ENCODE peak calls at places on chromosomes 5 and 9, in seven cellular contexts. One of them, this sample, is unnamed.

GRCh38 chr5:98775962-98776687 is 2.7 kb downstream of the RGMB start:
- DNase-seq in naive thymus-derived CD4-positive, alpha-beta T cell: no peak
- DNase-seq in brain microvascular endothelial cell: peak; percentile 85
- DNase-seq in activated CD4-positive, alpha-beta T cell treated with anti-CD3 and anti-CD28 coated beads, Interleukin-2, amount 10 ng/mL, durations not matched to agents 7 days and 5 days: no peak
- DNase-seq in left ventricle myocardium superior: no peak
- DNase-seq in Calu3: no peak
- DNase-seq in effector memory CD4-positive, alpha-beta T cell: no peak
- DNase-seq in this sample: no peak

GRCh38 chr5:10832987-10833386 is 72.0 kb upstream of the DAP start:
- DNase-seq in naive thymus-derived CD4-positive, alpha-beta T cell: no peak
- DNase-seq in brain microvascular endothelial cell: no peak
- DNase-seq in activated CD4-positive, alpha-beta T cell treated with anti-CD3 and anti-CD28 coated beads, Interleukin-2, amount 10 ng/mL, durations not matched to agents 7 days and 5 days: no peak
- DNase-seq in left ventricle myocardium superior: no peak
- DNase-seq in Calu3: no peak
- DNase-seq in effector memory CD4-positive, alpha-beta T cell: no peak
- DNase-seq in this sample: no peak

GRCh38 chr9:17622166-17622565 is 43.3 kb downstream of the SH3GL2 start:
- DNase-seq in naive thymus-derived CD4-positive, alpha-beta T cell: no peak
- DNase-seq in brain microvascular endothelial cell: no peak
- DNase-seq in activated CD4-positive, alpha-beta T cell treated with anti-CD3 and anti-CD28 coated beads, Interleukin-2, amount 10 ng/mL, durations not matched to agents 7 days and 5 days: no peak
- DNase-seq in left ventricle myocardium superior: no peak
- DNase-seq in Calu3: no peak
- DNase-seq in effector memory CD4-positive, alpha-beta T cell: no peak
- DNase-seq in this sample: no peak

GRCh38 chr9:87107072-87107471 is 159.8 kb upstream of the GAS1 start:
- DNase-seq in naive thymus-derived CD4-positive, alpha-beta T cell: no peak
- DNase-seq in brain microvascular endothelial cell: no peak
- DNase-seq in activated CD4-positive, alpha-beta T cell treated with anti-CD3 and anti-CD28 coated beads, Interleukin-2, amount 10 ng/mL, durations not matched to agents 7 days and 5 days: no peak
- DNase-seq in left ventricle myocardium superior: no peak
- DNase-seq in Calu3: no peak
- DNase-seq in effector memory CD4-positive, alpha-beta T cell: no peak
- DNase-seq in this sample: no peak

GRCh38 chr9:124045076-124045829 is 33.7 kb downstream of the LHX2 start:
- DNase-seq in naive thymus-derived CD4-positive, alpha-beta T cell: no peak
- DNase-seq in brain microvascular endothelial cell: peak; percentile 53
- DNase-seq in activated CD4-positive, alpha-beta T cell treated with anti-CD3 and anti-CD28 coated beads, Interleukin-2, amount 10 ng/mL, durations not matched to agents 7 days and 5 days: no peak
- DNase-seq in left ventricle myocardium superior: peak; percentile 81
- DNase-seq in Calu3: no peak
- DNase-seq in effector memory CD4-positive, alpha-beta T cell: no peak
- DNase-seq in this sample: no peak

GRCh38 chr9:137211532-137211931 is 6.0 kb downstream of the NDOR1 start:
- DNase-seq in naive thymus-derived CD4-positive, alpha-beta T cell: no peak
- DNase-seq in brain microvascular endothelial cell: no peak
- DNase-seq in activated CD4-positive, alpha-beta T cell treated with anti-CD3 and anti-CD28 coated beads, Interleukin-2, amount 10 ng/mL, durations not matched to agents 7 days and 5 days: no peak
- DNase-seq in left ventricle myocardium superior: no peak
- DNase-seq in Calu3: no peak
- DNase-seq in effector memory CD4-positive, alpha-beta T cell: no peak
- DNase-seq in this sample: no peak

GRCh38 chr5:171495122-171495700 is 75.8 kb downstream of the FGF18 start:
- DNase-seq in naive thymus-derived CD4-positive, alpha-beta T cell: no peak
- DNase-seq in brain microvascular endothelial cell: no peak
- DNase-seq in activated CD4-positive, alpha-beta T cell treated with anti-CD3 and anti-CD28 coated beads, Interleukin-2, amount 10 ng/mL, durations not matched to agents 7 days and 5 days: no peak
- DNase-seq in left ventricle myocardium superior: no peak
- DNase-seq in Calu3: no peak
- DNase-seq in effector memory CD4-positive, alpha-beta T cell: no peak
- DNase-seq in this sample: no peak

GRCh38 chr9:21906878-21907277 is 87.3 kb downstream of the CDKN2A start:
- DNase-seq in naive thymus-derived CD4-positive, alpha-beta T cell: no peak
- DNase-seq in brain microvascular endothelial cell: peak; percentile 59
- DNase-seq in activated CD4-positive, alpha-beta T cell treated with anti-CD3 and anti-CD28 coated beads, Interleukin-2, amount 10 ng/mL, durations not matched to agents 7 days and 5 days: no peak
- DNase-seq in left ventricle myocardium superior: no peak
- DNase-seq in Calu3: no peak
- DNase-seq in effector memory CD4-positive, alpha-beta T cell: no peak
- DNase-seq in this sample: no peak

GRCh38 chr5:19369561-19369960 is 618.4 kb downstream of the CDH18 start:
- DNase-seq in naive thymus-derived CD4-positive, alpha-beta T cell: no peak
- DNase-seq in brain microvascular endothelial cell: no peak
- DNase-seq in activated CD4-positive, alpha-beta T cell treated with anti-CD3 and anti-CD28 coated beads, Interleukin-2, amount 10 ng/mL, durations not matched to agents 7 days and 5 days: no peak
- DNase-seq in left ventricle myocardium superior: no peak
- DNase-seq in Calu3: no peak
- DNase-seq in effector memory CD4-positive, alpha-beta T cell: no peak
- DNase-seq in this sample: no peak

GRCh38 chr5:16856531-16856930 is 79.6 kb downstream of the MYO10 start:
- DNase-seq in naive thymus-derived CD4-positive, alpha-beta T cell: no peak
- DNase-seq in brain microvascular endothelial cell: no peak
- DNase-seq in activated CD4-positive, alpha-beta T cell treated with anti-CD3 and anti-CD28 coated beads, Interleukin-2, amount 10 ng/mL, durations not matched to agents 7 days and 5 days: no peak
- DNase-seq in left ventricle myocardium superior: no peak
- DNase-seq in Calu3: no peak
- DNase-seq in effector memory CD4-positive, alpha-beta T cell: no peak
- DNase-seq in this sample: no peak

GRCh38 chr5:133934311-133934710 is 34.1 kb downstream of the C5orf15 start:
- DNase-seq in naive thymus-derived CD4-positive, alpha-beta T cell: no peak
- DNase-seq in brain microvascular endothelial cell: no peak
- DNase-seq in activated CD4-positive, alpha-beta T cell treated with anti-CD3 and anti-CD28 coated beads, Interleukin-2, amount 10 ng/mL, durations not matched to agents 7 days and 5 days: no peak
- DNase-seq in left ventricle myocardium superior: no peak
- DNase-seq in Calu3: no peak
- DNase-seq in effector memory CD4-positive, alpha-beta T cell: no peak
- DNase-seq in this sample: no peak

GRCh38 chr5:119257613-119258012 is 98.2 kb upstream of the TNFAIP8 start:
- DNase-seq in naive thymus-derived CD4-positive, alpha-beta T cell: no peak
- DNase-seq in brain microvascular endothelial cell: no peak
- DNase-seq in activated CD4-positive, alpha-beta T cell treated with anti-CD3 and anti-CD28 coated beads, Interleukin-2, amount 10 ng/mL, durations not matched to agents 7 days and 5 days: no peak
- DNase-seq in left ventricle myocardium superior: no peak
- DNase-seq in Calu3: no peak
- DNase-seq in effector memory CD4-positive, alpha-beta T cell: no peak
- DNase-seq in this sample: no peak

GRCh38 chr5:32109236-32109635 is 64.9 kb downstream of the GOLPH3 start:
- DNase-seq in naive thymus-derived CD4-positive, alpha-beta T cell: no peak
- DNase-seq in brain microvascular endothelial cell: peak; percentile 52
- DNase-seq in activated CD4-positive, alpha-beta T cell treated with anti-CD3 and anti-CD28 coated beads, Interleukin-2, amount 10 ng/mL, durations not matched to agents 7 days and 5 days: no peak
- DNase-seq in left ventricle myocardium superior: no peak
- DNase-seq in Calu3: no peak
- DNase-seq in effector memory CD4-positive, alpha-beta T cell: no peak
- DNase-seq in this sample: no peak

GRCh38 chr9:87713278-87713989 is 12.5 kb upstream of the CTSL start:
- DNase-seq in naive thymus-derived CD4-positive, alpha-beta T cell: no peak
- DNase-seq in brain microvascular endothelial cell: peak; percentile 99
- DNase-seq in activated CD4-positive, alpha-beta T cell treated with anti-CD3 and anti-CD28 coated beads, Interleukin-2, amount 10 ng/mL, durations not matched to agents 7 days and 5 days: peak; percentile 19
- DNase-seq in left ventricle myocardium superior: peak; percentile 85
- DNase-seq in Calu3: peak; percentile 27
- DNase-seq in effector memory CD4-positive, alpha-beta T cell: no peak
- DNase-seq in this sample: peak; percentile 68

GRCh38 chr5:88881566-88881965 is 1.4 kb downstream of the MEF2C start:
- DNase-seq in naive thymus-derived CD4-positive, alpha-beta T cell: no peak
- DNase-seq in brain microvascular endothelial cell: no peak
- DNase-seq in activated CD4-positive, alpha-beta T cell treated with anti-CD3 and anti-CD28 coated beads, Interleukin-2, amount 10 ng/mL, durations not matched to agents 7 days and 5 days: no peak
- DNase-seq in left ventricle myocardium superior: no peak
- DNase-seq in Calu3: no peak
- DNase-seq in effector memory CD4-positive, alpha-beta T cell: no peak
- DNase-seq in this sample: no peak

GRCh38 chr5:14197056-14197455 is 53.9 kb downstream of the TRIO start:
- DNase-seq in naive thymus-derived CD4-positive, alpha-beta T cell: no peak
- DNase-seq in brain microvascular endothelial cell: no peak
- DNase-seq in activated CD4-positive, alpha-beta T cell treated with anti-CD3 and anti-CD28 coated beads, Interleukin-2, amount 10 ng/mL, durations not matched to agents 7 days and 5 days: no peak
- DNase-seq in left ventricle myocardium superior: no peak
- DNase-seq in Calu3: no peak
- DNase-seq in effector memory CD4-positive, alpha-beta T cell: no peak
- DNase-seq in this sample: no peak

GRCh38 chr9:97704327-97704677 is 7.2 kb upstream of the XPA start:
- DNase-seq in naive thymus-derived CD4-positive, alpha-beta T cell: no peak
- DNase-seq in brain microvascular endothelial cell: no peak
- DNase-seq in activated CD4-positive, alpha-beta T cell treated with anti-CD3 and anti-CD28 coated beads, Interleukin-2, amount 10 ng/mL, durations not matched to agents 7 days and 5 days: no peak
- DNase-seq in left ventricle myocardium superior: no peak
- DNase-seq in Calu3: no peak
- DNase-seq in effector memory CD4-positive, alpha-beta T cell: no peak
- DNase-seq in this sample: no peak

GRCh38 chr9:22469928-22470544 is 23.4 kb downstream of the DMRTA1 start:
- DNase-seq in naive thymus-derived CD4-positive, alpha-beta T cell: no peak
- DNase-seq in brain microvascular endothelial cell: peak; percentile 36
- DNase-seq in activated CD4-positive, alpha-beta T cell treated with anti-CD3 and anti-CD28 coated beads, Interleukin-2, amount 10 ng/mL, durations not matched to agents 7 days and 5 days: peak; percentile 13
- DNase-seq in left ventricle myocardium superior: no peak
- DNase-seq in Calu3: peak; percentile 44
- DNase-seq in effector memory CD4-positive, alpha-beta T cell: no peak
- DNase-seq in this sample: no peak

GRCh38 chr5:150278916-150279315 is 10.7 kb downstream of the CAMK2A start:
- DNase-seq in naive thymus-derived CD4-positive, alpha-beta T cell: no peak
- DNase-seq in brain microvascular endothelial cell: peak; percentile 79
- DNase-seq in activated CD4-positive, alpha-beta T cell treated with anti-CD3 and anti-CD28 coated beads, Interleukin-2, amount 10 ng/mL, durations not matched to agents 7 days and 5 days: no peak
- DNase-seq in left ventricle myocardium superior: no peak
- DNase-seq in Calu3: no peak
- DNase-seq in effector memory CD4-positive, alpha-beta T cell: no peak
- DNase-seq in this sample: no peak

GRCh38 chr5:173451031-173451430 is 122.8 kb upstream of the STC2 start:
- DNase-seq in naive thymus-derived CD4-positive, alpha-beta T cell: no peak
- DNase-seq in brain microvascular endothelial cell: no peak
- DNase-seq in activated CD4-positive, alpha-beta T cell treated with anti-CD3 and anti-CD28 coated beads, Interleukin-2, amount 10 ng/mL, durations not matched to agents 7 days and 5 days: no peak
- DNase-seq in left ventricle myocardium superior: no peak
- DNase-seq in Calu3: no peak
- DNase-seq in effector memory CD4-positive, alpha-beta T cell: no peak
- DNase-seq in this sample: no peak

GRCh38 chr5:134738963-134739661 is 764 bp downstream of the CAMLG start:
- DNase-seq in naive thymus-derived CD4-positive, alpha-beta T cell: peak; percentile 34
- DNase-seq in brain microvascular endothelial cell: peak; percentile 35
- DNase-seq in activated CD4-positive, alpha-beta T cell treated with anti-CD3 and anti-CD28 coated beads, Interleukin-2, amount 10 ng/mL, durations not matched to agents 7 days and 5 days: peak; percentile 48
- DNase-seq in left ventricle myocardium superior: no peak
- DNase-seq in Calu3: peak; percentile 53
- DNase-seq in effector memory CD4-positive, alpha-beta T cell: no peak
- DNase-seq in this sample: no peak

GRCh38 chr9:90559075-90560073 is 83.2 kb downstream of the DIRAS2 start:
- DNase-seq in naive thymus-derived CD4-positive, alpha-beta T cell: no peak
- DNase-seq in brain microvascular endothelial cell: peak; percentile 25
- DNase-seq in activated CD4-positive, alpha-beta T cell treated with anti-CD3 and anti-CD28 coated beads, Interleukin-2, amount 10 ng/mL, durations not matched to agents 7 days and 5 days: no peak
- DNase-seq in left ventricle myocardium superior: no peak
- DNase-seq in Calu3: no peak
- DNase-seq in effector memory CD4-positive, alpha-beta T cell: no peak
- DNase-seq in this sample: no peak

GRCh38 chr9:91289244-91289643 is 72.5 kb downstream of the AUH start:
- DNase-seq in naive thymus-derived CD4-positive, alpha-beta T cell: no peak
- DNase-seq in brain microvascular endothelial cell: no peak
- DNase-seq in activated CD4-positive, alpha-beta T cell treated with anti-CD3 and anti-CD28 coated beads, Interleukin-2, amount 10 ng/mL, durations not matched to agents 7 days and 5 days: no peak
- DNase-seq in left ventricle myocardium superior: no peak
- DNase-seq in Calu3: no peak
- DNase-seq in effector memory CD4-positive, alpha-beta T cell: no peak
- DNase-seq in this sample: no peak

GRCh38 chr9:134343637-134344036 is 17.4 kb downstream of the RXRA start:
- DNase-seq in naive thymus-derived CD4-positive, alpha-beta T cell: no peak
- DNase-seq in brain microvascular endothelial cell: no peak
- DNase-seq in activated CD4-positive, alpha-beta T cell treated with anti-CD3 and anti-CD28 coated beads, Interleukin-2, amount 10 ng/mL, durations not matched to agents 7 days and 5 days: no peak
- DNase-seq in left ventricle myocardium superior: peak; percentile 72
- DNase-seq in Calu3: no peak
- DNase-seq in effector memory CD4-positive, alpha-beta T cell: no peak
- DNase-seq in this sample: no peak

GRCh38 chr5:143843461-143843860 is 31.5 kb downstream of the HMHB1 start:
- DNase-seq in naive thymus-derived CD4-positive, alpha-beta T cell: no peak
- DNase-seq in brain microvascular endothelial cell: no peak
- DNase-seq in activated CD4-positive, alpha-beta T cell treated with anti-CD3 and anti-CD28 coated beads, Interleukin-2, amount 10 ng/mL, durations not matched to agents 7 days and 5 days: no peak
- DNase-seq in left ventricle myocardium superior: no peak
- DNase-seq in Calu3: no peak
- DNase-seq in effector memory CD4-positive, alpha-beta T cell: no peak
- DNase-seq in this sample: no peak

GRCh38 chr9:112945620-112946208 is 55.0 kb upstream of the SLC46A2 start:
- DNase-seq in naive thymus-derived CD4-positive, alpha-beta T cell: no peak
- DNase-seq in brain microvascular endothelial cell: no peak
- DNase-seq in activated CD4-positive, alpha-beta T cell treated with anti-CD3 and anti-CD28 coated beads, Interleukin-2, amount 10 ng/mL, durations not matched to agents 7 days and 5 days: no peak
- DNase-seq in left ventricle myocardium superior: no peak
- DNase-seq in Calu3: no peak
- DNase-seq in effector memory CD4-positive, alpha-beta T cell: no peak
- DNase-seq in this sample: no peak

GRCh38 chr5:18069790-18070189 is 435.5 kb downstream of the TAF11L14 start:
- DNase-seq in naive thymus-derived CD4-positive, alpha-beta T cell: no peak
- DNase-seq in brain microvascular endothelial cell: no peak
- DNase-seq in activated CD4-positive, alpha-beta T cell treated with anti-CD3 and anti-CD28 coated beads, Interleukin-2, amount 10 ng/mL, durations not matched to agents 7 days and 5 days: no peak
- DNase-seq in left ventricle myocardium superior: no peak
- DNase-seq in Calu3: no peak
- DNase-seq in effector memory CD4-positive, alpha-beta T cell: no peak
- DNase-seq in this sample: no peak

GRCh38 chr5:167900521-167900920 is 390.9 kb upstream of the WWC1 start:
- DNase-seq in naive thymus-derived CD4-positive, alpha-beta T cell: no peak
- DNase-seq in brain microvascular endothelial cell: no peak
- DNase-seq in activated CD4-positive, alpha-beta T cell treated with anti-CD3 and anti-CD28 coated beads, Interleukin-2, amount 10 ng/mL, durations not matched to agents 7 days and 5 days: no peak
- DNase-seq in left ventricle myocardium superior: no peak
- DNase-seq in Calu3: no peak
- DNase-seq in effector memory CD4-positive, alpha-beta T cell: no peak
- DNase-seq in this sample: no peak

GRCh38 chr9:21070171-21070571 is 7.6 kb downstream of the IFNB1 start:
- DNase-seq in naive thymus-derived CD4-positive, alpha-beta T cell: no peak
- DNase-seq in brain microvascular endothelial cell: peak; percentile 94
- DNase-seq in activated CD4-positive, alpha-beta T cell treated with anti-CD3 and anti-CD28 coated beads, Interleukin-2, amount 10 ng/mL, durations not matched to agents 7 days and 5 days: no peak
- DNase-seq in left ventricle myocardium superior: peak; percentile 29
- DNase-seq in Calu3: peak; percentile 6
- DNase-seq in effector memory CD4-positive, alpha-beta T cell: no peak
- DNase-seq in this sample: peak; percentile 92

GRCh38 chr9:130294664-130295063 is 29.1 kb downstream of the HMCN2 start:
- DNase-seq in naive thymus-derived CD4-positive, alpha-beta T cell: no peak
- DNase-seq in brain microvascular endothelial cell: no peak
- DNase-seq in activated CD4-positive, alpha-beta T cell treated with anti-CD3 and anti-CD28 coated beads, Interleukin-2, amount 10 ng/mL, durations not matched to agents 7 days and 5 days: no peak
- DNase-seq in left ventricle myocardium superior: no peak
- DNase-seq in Calu3: no peak
- DNase-seq in effector memory CD4-positive, alpha-beta T cell: no peak
- DNase-seq in this sample: no peak

GRCh38 chr9:95815961-95816360 is 59.5 kb upstream of the ERCC6L2 start:
- DNase-seq in naive thymus-derived CD4-positive, alpha-beta T cell: no peak
- DNase-seq in brain microvascular endothelial cell: no peak
- DNase-seq in activated CD4-positive, alpha-beta T cell treated with anti-CD3 and anti-CD28 coated beads, Interleukin-2, amount 10 ng/mL, durations not matched to agents 7 days and 5 days: no peak
- DNase-seq in left ventricle myocardium superior: no peak
- DNase-seq in Calu3: no peak
- DNase-seq in effector memory CD4-positive, alpha-beta T cell: no peak
- DNase-seq in this sample: no peak

GRCh38 chr9:127495884-127496555 is 44.7 kb downstream of the LRSAM1 start:
- DNase-seq in naive thymus-derived CD4-positive, alpha-beta T cell: no peak
- DNase-seq in brain microvascular endothelial cell: no peak
- DNase-seq in activated CD4-positive, alpha-beta T cell treated with anti-CD3 and anti-CD28 coated beads, Interleukin-2, amount 10 ng/mL, durations not matched to agents 7 days and 5 days: no peak
- DNase-seq in left ventricle myocardium superior: no peak
- DNase-seq in Calu3: no peak
- DNase-seq in effector memory CD4-positive, alpha-beta T cell: no peak
- DNase-seq in this sample: no peak

GRCh38 chr5:58060971-58061370 is 398.9 kb downstream of the PLK2 start:
- DNase-seq in naive thymus-derived CD4-positive, alpha-beta T cell: no peak
- DNase-seq in brain microvascular endothelial cell: peak; percentile 23
- DNase-seq in activated CD4-positive, alpha-beta T cell treated with anti-CD3 and anti-CD28 coated beads, Interleukin-2, amount 10 ng/mL, durations not matched to agents 7 days and 5 days: no peak
- DNase-seq in left ventricle myocardium superior: no peak
- DNase-seq in Calu3: no peak
- DNase-seq in effector memory CD4-positive, alpha-beta T cell: no peak
- DNase-seq in this sample: no peak

GRCh38 chr5:169331292-169331852 is 30.4 kb upstream of the SLIT3 start:
- DNase-seq in naive thymus-derived CD4-positive, alpha-beta T cell: no peak
- DNase-seq in brain microvascular endothelial cell: no peak
- DNase-seq in activated CD4-positive, alpha-beta T cell treated with anti-CD3 and anti-CD28 coated beads, Interleukin-2, amount 10 ng/mL, durations not matched to agents 7 days and 5 days: no peak
- DNase-seq in left ventricle myocardium superior: no peak
- DNase-seq in Calu3: no peak
- DNase-seq in effector memory CD4-positive, alpha-beta T cell: no peak
- DNase-seq in this sample: no peak

GRCh38 chr5:31362931-31363568 is 168.8 kb downstream of the DROSHA start:
- DNase-seq in naive thymus-derived CD4-positive, alpha-beta T cell: no peak
- DNase-seq in brain microvascular endothelial cell: peak; percentile 56
- DNase-seq in activated CD4-positive, alpha-beta T cell treated with anti-CD3 and anti-CD28 coated beads, Interleukin-2, amount 10 ng/mL, durations not matched to agents 7 days and 5 days: no peak
- DNase-seq in left ventricle myocardium superior: no peak
- DNase-seq in Calu3: no peak
- DNase-seq in effector memory CD4-positive, alpha-beta T cell: no peak
- DNase-seq in this sample: no peak

GRCh38 chr5:78984020-78984610 is 995 bp downstream of the ARSB start:
- DNase-seq in naive thymus-derived CD4-positive, alpha-beta T cell: no peak
- DNase-seq in brain microvascular endothelial cell: peak; percentile 4
- DNase-seq in activated CD4-positive, alpha-beta T cell treated with anti-CD3 and anti-CD28 coated beads, Interleukin-2, amount 10 ng/mL, durations not matched to agents 7 days and 5 days: no peak
- DNase-seq in left ventricle myocardium superior: no peak
- DNase-seq in Calu3: no peak
- DNase-seq in effector memory CD4-positive, alpha-beta T cell: no peak
- DNase-seq in this sample: no peak

GRCh38 chr5:37838152-37838932 is 1.5 kb downstream of the GDNF start:
- DNase-seq in naive thymus-derived CD4-positive, alpha-beta T cell: no peak
- DNase-seq in brain microvascular endothelial cell: no peak
- DNase-seq in activated CD4-positive, alpha-beta T cell treated with anti-CD3 and anti-CD28 coated beads, Interleukin-2, amount 10 ng/mL, durations not matched to agents 7 days and 5 days: no peak
- DNase-seq in left ventricle myocardium superior: peak; percentile 35
- DNase-seq in Calu3: no peak
- DNase-seq in effector memory CD4-positive, alpha-beta T cell: no peak
- DNase-seq in this sample: no peak

GRCh38 chr5:161096006-161096405 is 244.0 kb upstream of the ATP10B start:
- DNase-seq in naive thymus-derived CD4-positive, alpha-beta T cell: no peak
- DNase-seq in brain microvascular endothelial cell: no peak
- DNase-seq in activated CD4-positive, alpha-beta T cell treated with anti-CD3 and anti-CD28 coated beads, Interleukin-2, amount 10 ng/mL, durations not matched to agents 7 days and 5 days: no peak
- DNase-seq in left ventricle myocardium superior: no peak
- DNase-seq in Calu3: peak; percentile 28
- DNase-seq in effector memory CD4-positive, alpha-beta T cell: no peak
- DNase-seq in this sample: no peak